ENCODE peak calls at places on chromosome 5, in ten cellular contexts. T is CD8-positive, alpha-beta memory T cell; G is A172; K is skeletal muscle cell; J is CD8-positive, alpha-beta T cell; H is fibroblast of the aortic adventitia; D is stimulated activated CD4-positive, alpha-beta T cell treated with anti-CD3 and anti-CD28 coated beads, TNF-alpha, amount 100 ng/mL, for 1 hour; O is frontal cortex; W is HT-29; E is effector memory CD8-positive, alpha-beta T cell. P is an unnamed sample.

GRCh38 chr5:119059740-119060255 is 11.1 kb upstream of the DMXL1 start:
- DNase-seq in O (no peak), H (no peak), W (no peak), G (no peak), J (no peak), T (no peak), D (no peak), E (no peak), K (no peak), P (no peak)

GRCh38 chr5:39063037-39063436 is 11.2 kb downstream of the RICTOR start:
- DNase-seq in K (no peak), E (no peak), W (no peak), G (no peak), D (no peak), O (no peak), J (no peak), H (no peak), T (no peak), P (peak; percentile 32)

GRCh38 chr5:33143405-33144123 is 297.2 kb upstream of the TARS1 start:
- DNase-seq in K (no peak), T (no peak), E (no peak), D (no peak), W (no peak), J (no peak), G (no peak), O (no peak), H (no peak), P (no peak)

GRCh38 chr5:34695275-34696032 is 39.3 kb downstream of the RAI14 start:
- DNase-seq in T (no peak), J (no peak), D (no peak), O (no peak), W (no peak), H (peak; percentile 29), K (no peak), G (no peak), E (no peak), P (peak; percentile 24)

GRCh38 chr5:154829589-154830218 is 20.7 kb downstream of the FAXDC2 start:
- DNase-seq in W (peak; percentile 93), D (no peak), G (peak; percentile 88), O (no peak), E (no peak), H (no peak), T (peak; percentile 28), J (peak; percentile 31), K (no peak), P (no peak)

GRCh38 chr5:135444360-135444759 is 2.8 kb downstream of the DCANP1 start:
- DNase-seq in T (no peak), W (no peak), H (no peak), O (no peak), D (no peak), J (no peak), K (no peak), E (no peak), G (no peak), P (no peak)

GRCh38 chr5:43171926-43172325 is 20.1 kb upstream of the NIM1K start:
- DNase-seq in T (no peak), E (no peak), O (no peak), K (no peak), W (no peak), G (no peak), D (no peak), J (no peak), H (no peak), P (peak; percentile 51)

GRCh38 chr5:79436821-79437220 is 77.1 kb downstream of the HOMER1 start:
- DNase-seq in K (no peak), T (no peak), E (no peak), O (no peak), W (no peak), H (peak; percentile 9), J (no peak), G (no peak), D (no peak), P (no peak)

GRCh38 chr5:109916481-109917153 is 226.9 kb downstream of the MAN2A1 start:
- DNase-seq in O (no peak), G (no peak), D (no peak), K (no peak), W (no peak), T (no peak), J (no peak), H (no peak), E (no peak), P (no peak)

GRCh38 chr5:177994561-177995190 is 1.4 kb downstream of the PROP1 start:
- DNase-seq in K (no peak), O (no peak), G (no peak), T (no peak), H (no peak), D (no peak), J (no peak), W (no peak), E (no peak), P (no peak)

GRCh38 chr5:56330167-56330566 is 97.0 kb upstream of the ANKRD55 start:
- DNase-seq in G (no peak), D (no peak), W (no peak), T (no peak), H (no peak), J (no peak), O (no peak), E (no peak), K (no peak), P (peak; percentile 38)

GRCh38 chr5:151141535-151141934 is 16.0 kb downstream of the ANXA6 start:
- DNase-seq in W (no peak), H (peak; percentile 21), J (peak; percentile 71), T (peak; percentile 62), D (peak; percentile 31), E (peak; percentile 40), O (no peak), K (no peak), G (peak; percentile 50), P (no peak)

GRCh38 chr5:1037123-1037670 is 28.6 kb downstream of the NKD2 start:
- DNase-seq in K (no peak), O (no peak), J (no peak), W (peak; percentile 44), D (no peak), H (no peak), E (no peak), G (no peak), T (no peak), P (no peak)

GRCh38 chr5:153081385-153081784 is 409.1 kb upstream of the GRIA1 start:
- DNase-seq in D (no peak), T (no peak), E (no peak), J (no peak), K (peak; percentile 20), G (no peak), W (no peak), O (no peak), H (no peak), P (no peak)

GRCh38 chr5:180208435-180209081 is 453 bp downstream of the RASGEF1C start:
- DNase-seq in W (peak; percentile 2), J (no peak), K (no peak), O (no peak), G (no peak), T (peak; percentile 5), D (no peak), H (no peak), E (no peak), P (peak; percentile 5)

GRCh38 chr5:106940986-106941385 is 729.8 kb downstream of the EFNA5 start:
- DNase-seq in T (no peak), H (peak; percentile 2), K (no peak), O (no peak), G (peak; percentile 37), D (no peak), E (no peak), W (peak; percentile 78), J (no peak), P (no peak)

GRCh38 chr5:90549223-90549622 is 9.4 kb upstream of the ADGRV1 start:
- DNase-seq in G (no peak), D (no peak), K (no peak), O (no peak), H (no peak), E (no peak), J (no peak), T (no peak), W (no peak), P (no peak)

GRCh38 chr5:6631441-6631840 is 1.4 kb downstream of the NSUN2 start:
- DNase-seq in D (no peak), G (no peak), W (no peak), J (no peak), O (no peak), E (no peak), H (no peak), T (no peak), K (no peak), P (no peak)

GRCh38 chr5:373710-374602 is 52.4 kb downstream of the AHRR start:
- DNase-seq in K (peak; percentile 48), E (peak; percentile 20), O (peak; percentile 84), W (no peak), D (peak; percentile 24), J (peak; percentile 70), T (peak; percentile 49), G (no peak), H (peak; percentile 68), P (peak; percentile 66)

GRCh38 chr5:149285153-149285552 is 13.5 kb downstream of the AFAP1L1 start:
- DNase-seq in O (no peak), D (no peak), T (no peak), K (no peak), J (no peak), G (no peak), W (no peak), E (no peak), H (no peak), P (no peak)

GRCh38 chr5:147539053-147539452 is 29.2 kb upstream of the DPYSL3 start:
- DNase-seq in H (no peak), T (no peak), K (no peak), W (no peak), D (no peak), G (peak; percentile 81), J (no peak), O (no peak), E (no peak), P (no peak)

GRCh38 chr5:86918246-86918645 is 300.5 kb downstream of the COX7C start:
- DNase-seq in D (no peak), H (no peak), O (no peak), J (no peak), W (no peak), T (no peak), E (no peak), G (no peak), K (no peak), P (no peak)

GRCh38 chr5:118679123-118679940 is 309.0 kb downstream of the DTWD2 start:
- DNase-seq in O (no peak), G (no peak), E (no peak), T (no peak), J (no peak), K (no peak), W (no peak), D (no peak), H (no peak), P (no peak)

GRCh38 chr5:97192580-97193421 is 9.8 kb upstream of the RIOK2 start:
- DNase-seq in O (no peak), W (no peak), H (no peak), E (no peak), K (peak; percentile 4), D (no peak), J (no peak), G (no peak), T (no peak), P (peak; percentile 33)

GRCh38 chr5:39648539-39649200 is 223.9 kb upstream of the DAB2 start:
- DNase-seq in K (no peak), E (no peak), H (peak; percentile 34), T (no peak), W (peak; percentile 72), O (no peak), J (no peak), D (no peak), G (peak; percentile 83), P (peak; percentile 22)

GRCh38 chr5:57177479-57178156 is 3.8 kb downstream of the GPBP1 start:
- DNase-seq in J (no peak), O (no peak), T (no peak), K (no peak), E (no peak), H (no peak), D (no peak), W (no peak), G (no peak), P (no peak)

GRCh38 chr5:52727568-52727967 is 60.1 kb upstream of the ITGA1 start:
- DNase-seq in H (peak; percentile 77), J (no peak), W (peak; percentile 78), D (no peak), G (peak; percentile 57), E (no peak), O (no peak), K (no peak), T (no peak), P (peak; percentile 91)

GRCh38 chr5:100643473-100643872 is 108.3 kb downstream of the FAM174A start:
- DNase-seq in D (no peak), H (no peak), O (no peak), K (peak; percentile 12), J (no peak), G (no peak), W (no peak), E (no peak), T (no peak), P (no peak)

P was measured in SK-MEL-5.